ENCODE peak calls at places on chromosomes 13 and 19, in ten cellular contexts. P, E, F, T, S, H, D, G, Q and B are unnamed samples.

GRCh38 chr13:29589967-29590366 is 5.5 kb downstream of the SLC7A1 start:
- DNase-seq in T (no peak), H (no peak), F (no peak), P (no peak), D (no peak), S (no peak), G (no peak), E (no peak), Q (peak; percentile 62), B (no peak)

GRCh38 chr19:54218960-54219661 is 3.7 kb downstream of the LILRB3 start:
- DNase-seq in G (no peak), F (no peak), T (no peak), Q (no peak), D (no peak), S (no peak), P (no peak), H (no peak), E (no peak), B (no peak)

GRCh38 chr13:29491248-29491647 is 104.2 kb downstream of the SLC7A1 start:
- DNase-seq in P (no peak), F (no peak), Q (no peak), S (peak; percentile 3), D (no peak), T (no peak), G (no peak), E (no peak), H (no peak), B (no peak)

GRCh38 chr13:37918116-37919100 is 48.8 kb upstream of the TRPC4 start:
- DNase-seq in T (peak; percentile 59), H (no peak), E (no peak), F (no peak), S (no peak), P (no peak), D (no peak), Q (peak; percentile 40), G (no peak), B (no peak)

GRCh38 chr13:55653497-55653896 is 1487.2 kb upstream of the PRR20A start:
- DNase-seq in T (no peak), E (no peak), Q (peak; percentile 36), P (no peak), D (no peak), H (no peak), G (no peak), F (no peak), S (no peak), B (no peak)

GRCh38 chr19:33683881-33684549 is 62.3 kb downstream of the CHST8 start:
- DNase-seq in D (no peak), E (no peak), H (peak; percentile 72), T (no peak), F (peak; percentile 7), P (no peak), S (peak; percentile 67), Q (peak; percentile 91), G (peak; percentile 20), B (peak; percentile 17)

GRCh38 chr19:55115446-55116065 is 1.9 kb downstream of the PPP1R12C start:
- DNase-seq in G (peak; percentile 53), F (peak; percentile 35), Q (no peak), S (no peak), P (peak; percentile 57), H (no peak), T (peak; percentile 50), D (no peak), E (no peak), B (no peak)

GRCh38 chr13:19836472-19836871 is 27.0 kb downstream of the ZMYM5 start:
- DNase-seq in Q (no peak), F (peak; percentile 41), D (no peak), H (no peak), E (no peak), S (no peak), G (no peak), T (no peak), P (no peak), B (no peak)

GRCh38 chr13:27038323-27038722 is 133.3 kb downstream of the USP12 start:
- DNase-seq in E (no peak), D (no peak), H (no peak), S (no peak), G (no peak), Q (no peak), F (peak; percentile 67), P (no peak), T (no peak), B (no peak)

GRCh38 chr13:23570099-23570926 is at the start of gene TNFRSF19:
- DNase-seq in E (peak; percentile 60), T (peak; percentile 78), F (peak; percentile 86), S (no peak), G (peak; percentile 76), Q (peak; percentile 26), P (no peak), H (no peak), D (no peak), B (peak; percentile 78)

GRCh38 chr13:50104493-50104892 is 89.2 kb downstream of the KCNRG start:
- DNase-seq in F (no peak), G (no peak), T (no peak), P (no peak), D (no peak), E (no peak), Q (peak; percentile 17), S (no peak), H (no peak), B (no peak)

GRCh38 chr13:77544365-77544764 is 8.9 kb downstream of the SCEL start:
- DNase-seq in E (peak; percentile 27), P (no peak), T (peak; percentile 42), S (no peak), D (no peak), Q (no peak), F (peak; percentile 59), H (peak; percentile 54), G (peak; percentile 84), B (no peak)

GRCh38 chr19:55986487-55986886 is at the start of gene NLRP5:
- DNase-seq in Q (no peak), P (no peak), T (no peak), F (no peak), E (no peak), S (no peak), H (peak; percentile 53), D (no peak), G (no peak), B (no peak)

GRCh38 chr19:8482696-8483095 is 19.7 kb downstream of the PRAM1 start:
- DNase-seq in G (no peak), F (no peak), P (no peak), T (no peak), H (no peak), S (no peak), Q (no peak), D (no peak), E (no peak), B (no peak)

GRCh38 chr13:44389003-44389666 is 15.5 kb downstream of the SERP2 start:
- DNase-seq in G (no peak), F (no peak), P (no peak), E (no peak), S (no peak), T (no peak), D (no peak), Q (no peak), H (no peak), B (no peak)

GRCh38 chr13:106490887-106491321 is 44.6 kb downstream of the EFNB2 start:
- DNase-seq in G (no peak), Q (no peak), E (no peak), T (no peak), P (no peak), S (no peak), D (no peak), F (no peak), H (no peak), B (peak; percentile 9)

GRCh38 chr19:17749912-17750317 is 1.4 kb upstream of the FCHO1 start:
- DNase-seq in F (peak; percentile 12), H (no peak), G (no peak), T (no peak), S (no peak), P (no peak), D (no peak), E (no peak), Q (no peak), B (no peak)

GRCh38 chr19:2268861-2269243 is 12.6 kb upstream of the JSRP1 start:
- DNase-seq in H (no peak), Q (no peak), T (no peak), P (no peak), S (no peak), E (no peak), D (no peak), F (no peak), G (no peak), B (no peak)

GRCh38 chr19:2266183-2266993 is 10.2 kb upstream of the JSRP1 start:
- DNase-seq in S (peak; percentile 95), H (peak; percentile 84), Q (no peak), F (peak; percentile 82), G (peak; percentile 88), E (peak; percentile 82), D (peak; percentile 94), T (peak; percentile 78), P (peak; percentile 51), B (peak; percentile 88)

GRCh38 chr19:2269244-2270156 is 12.5 kb downstream of the PEAK3 start:
- DNase-seq in G (peak; percentile 99), F (peak; percentile 93), P (peak; percentile 95), D (peak; percentile 98), T (peak; percentile 98), S (peak; percentile 99), E (peak; percentile 97), Q (peak; percentile 96), H (peak; percentile 99), B (peak; percentile 98)

GRCh38 chr19:2270157-2270571 is 11.8 kb downstream of the PEAK3 start:
- DNase-seq in F (no peak), S (peak; percentile 84), T (peak; percentile 51), Q (no peak), H (no peak), P (peak; percentile 65), G (peak; percentile 51), E (peak; percentile 62), D (peak; percentile 77), B (no peak)

GRCh38 chr19:2268480-2268830 is 12.2 kb upstream of the JSRP1 start:
- DNase-seq in D (no peak), G (no peak), P (no peak), S (no peak), H (no peak), E (no peak), Q (no peak), F (no peak), T (no peak), B (no peak)
- H3K4me3 ChIP-seq in D (peak overlapping the region; percentile 92), G (peak overlapping the region; percentile 100), P (peak overlapping the region; percentile 91), S (peak overlapping the region; percentile 100), H (peak overlapping the region; percentile 82), E (no peak overlapping the region), Q (peak overlapping the region; percentile 98), F (no peak overlapping the region), T (no peak overlapping the region), B (peak overlapping the region; percentile 80)

GRCh38 chr19:4374451-4375163 is 25.7 kb downstream of the SH3GL1 start:
- DNase-seq in Q (no peak), D (peak; percentile 74), S (peak; percentile 83), E (peak; percentile 77), H (no peak), G (peak; percentile 50), F (peak; percentile 96), T (peak; percentile 78), P (peak; percentile 84), B (no peak)
- TF ChIP-seq CTCF in Q (peak; percentile 24), D (no peak), S (no peak), E (peak; percentile 8), H (no peak), G (peak; percentile 20), F (no peak), T (no peak), P (peak; percentile 47), B (no peak)

GRCh38 chr19:18762125-18763023 is 28.7 kb downstream of the COMP start:
- DNase-seq in T (peak; percentile 68), G (peak; percentile 70), E (peak; percentile 76), H (peak; percentile 96), Q (peak; percentile 65), D (peak; percentile 92), P (no peak), F (peak; percentile 43), S (peak; percentile 94), B (no peak)
- H3K4me3 ChIP-seq in T (no peak overlapping the region), G (peak overlapping the region; percentile 2), E (no peak overlapping the region), H (no peak overlapping the region), Q (no peak overlapping the region), D (peak overlapping the region; percentile 17), P (no peak overlapping the region), F (no peak overlapping the region), S (peak overlapping the region; percentile 16), B (no peak overlapping the region)

GRCh38 chr19:29844891-29845575 is 33.2 kb downstream of the CCNE1 start:
- DNase-seq in P (no peak), F (peak; percentile 85), G (peak; percentile 91), Q (peak; percentile 95), T (peak; percentile 92), E (peak; percentile 92), D (peak; percentile 95), H (peak; percentile 92), S (peak; percentile 98), B (peak; percentile 97)
- TF ChIP-seq CTCF in P (no peak), F (no peak), G (no peak), Q (peak; percentile 8), T (no peak), E (no peak), D (no peak), H (no peak), S (no peak), B (no peak)